ENCODE peak calls at places on chromosomes 7 and 10, in five cellular contexts. N is A549, K is IMR-90, J is H1, X is K562. U is an unnamed sample.

GRCh38 chr10:112811741-112812551 is 138.1 kb upstream of the TCF7L2 start:
- DNase-seq in N (peak), K (peak), J (peak), X (no peak), U (peak)

GRCh38 chr7:99563650-99564049 is 5.2 kb downstream of the ZNF655 start:
- DNase-seq in N (peak), K (peak), J (no peak), X (no peak), U (no peak)

GRCh38 chr7:47392241-47392759 is 189.6 kb downstream of the TNS3 start:
- DNase-seq in N (no peak), K (peak), J (no peak), X (peak), U (no peak)

GRCh38 chr10:4162571-4163286 is 377.7 kb upstream of the KLF6 start:
- DNase-seq in N (no peak), K (no peak), J (no peak), X (no peak), U (no peak)

GRCh38 chr10:73931767-73932624 is 21.1 kb downstream of the PLAU start:
- DNase-seq in N (peak), K (no peak), J (peak), X (peak), U (peak)

GRCh38 chr7:104230606-104231005 is 22.8 kb upstream of the ORC5 start:
- DNase-seq in N (no peak), K (peak), J (no peak), X (no peak), U (no peak)

GRCh38 chr7:2785071-2785500 is 59.0 kb downstream of the GNA12 start:
- DNase-seq in N (no peak), K (peak), J (no peak), X (no peak), U (no peak)

GRCh38 chr7:44754802-44755697 is 6.4 kb downstream of the ZMIZ2 start:
- DNase-seq in N (no peak), K (no peak), J (no peak), X (no peak), U (no peak)

GRCh38 chr10:61786728-61787127 is 114.8 kb upstream of the ARID5B start:
- DNase-seq in N (no peak), K (peak), J (no peak), X (peak), U (no peak)

GRCh38 chr7:155356323-155357105 is 58.8 kb downstream of the INSIG1 start:
- DNase-seq in N (peak), K (no peak), J (no peak), X (peak), U (peak)

GRCh38 chr7:144050093-144050492 is 1.3 kb downstream of the OR2A5 start:
- DNase-seq in N (no peak), K (no peak), J (no peak), X (no peak), U (no peak)

GRCh38 chr10:96416643-96417042 is 57.8 kb upstream of the OPALIN start:
- DNase-seq in N (no peak), K (no peak), J (peak), X (no peak), U (peak)

GRCh38 chr10:90652519-90652918 is 205.3 kb downstream of the HTR7 start:
- DNase-seq in N (peak), K (peak), J (no peak), X (no peak), U (no peak)

GRCh38 chr7:116209561-116210070 is 723 bp upstream of the TES start:
- DNase-seq in N (no peak), K (peak), J (no peak), X (no peak), U (no peak)

GRCh38 chr10:104321226-104321625 is 17.0 kb downstream of the ITPRIP start:
- DNase-seq in N (no peak), K (no peak), J (no peak), X (no peak), U (no peak)

GRCh38 chr7:22647451-22648257 is 79.3 kb upstream of the IL6 start:
- DNase-seq in N (no peak), K (peak), J (no peak), X (peak), U (no peak)

GRCh38 chr7:98418271-98418635 is 17.4 kb upstream of the BAIAP2L1 start:
- DNase-seq in N (peak), K (peak), J (no peak), X (no peak), U (peak)

GRCh38 chr7:132410385-132410784 is 165.9 kb downstream of the PLXNA4 start:
- DNase-seq in N (no peak), K (no peak), J (no peak), X (no peak), U (no peak)

GRCh38 chr7:157352506-157352905 is 15.7 kb downstream of the DNAJB6 start:
- DNase-seq in N (no peak), K (no peak), J (no peak), X (no peak), U (no peak)

GRCh38 chr10:62386401-62387320 is 12.5 kb downstream of the ZNF365 start:
- DNase-seq in N (no peak), K (peak), J (no peak), X (no peak), U (no peak)

GRCh38 chr10:22681783-22682183 is 32.6 kb downstream of the PIP4K2A start:
- DNase-seq in N (peak), K (peak), J (no peak), X (peak), U (peak)

GRCh38 chr10:84395581-84395980 is 67.2 kb downstream of the CCSER2 start:
- DNase-seq in N (no peak), K (no peak), J (no peak), X (no peak), U (no peak)

GRCh38 chr10:50574932-50575331 is 48.8 kb downstream of the SGMS1 start:
- DNase-seq in N (no peak), K (no peak), J (no peak), X (no peak), U (no peak)

GRCh38 chr10:76023007-76023406 is 591.6 kb downstream of the LRMDA start:
- DNase-seq in N (no peak), K (no peak), J (no peak), X (no peak), U (no peak)

GRCh38 chr10:27893320-27894014 is 105.4 kb downstream of the ODAD2 start:
- DNase-seq in N (no peak), K (peak), J (no peak), X (no peak), U (no peak)

GRCh38 chr10:127398967-127399350 is 150.2 kb upstream of the NPS start:
- DNase-seq in N (no peak), K (no peak), J (no peak), X (no peak), U (no peak)

GRCh38 chr7:75869776-75870379 is 9.0 kb upstream of the RHBDD2 start:
- DNase-seq in N (no peak), K (no peak), J (no peak), X (no peak), U (no peak)

GRCh38 chr7:29319719-29320521 is 125.3 kb downstream of the CHN2 start:
- DNase-seq in N (no peak), K (no peak), J (no peak), X (no peak), U (no peak)

GRCh38 chr10:116625845-116626244 is 5.1 kb downstream of the PNLIPRP2 start:
- DNase-seq in N (no peak), K (no peak), J (no peak), X (no peak), U (no peak)

GRCh38 chr10:46232666-46233065 is 54.1 kb upstream of the ANTXRL start:
- DNase-seq in N (no peak), K (no peak), J (peak), X (no peak), U (no peak)

GRCh38 chr10:44885710-44886109 is 25.4 kb upstream of the TMEM72 start:
- DNase-seq in N (no peak), K (no peak), J (no peak), X (no peak), U (no peak)

GRCh38 chr7:77288676-77289320 is 89.2 kb upstream of the FGL2 start:
- DNase-seq in N (no peak), K (peak), J (no peak), X (no peak), U (no peak)

GRCh38 chr10:86261470-86261869 is 105.1 kb downstream of the GRID1 start:
- DNase-seq in N (no peak), K (no peak), J (no peak), X (no peak), U (no peak)

GRCh38 chr10:6579904-6580278 is at the start of gene PRKCQ:
- DNase-seq in N (peak), K (peak), J (no peak), X (no peak), U (no peak)

GRCh38 chr7:157500171-157500960 is 163.6 kb downstream of the DNAJB6 start:
- DNase-seq in N (no peak), K (no peak), J (peak), X (no peak), U (no peak)

GRCh38 chr7:103660455-103661371 is 214.7 kb upstream of the SLC26A5 start:
- DNase-seq in N (peak), K (peak), J (no peak), X (peak), U (peak)

GRCh38 chr7:132998763-132999162 is 83.1 kb downstream of the CHCHD3 start:
- DNase-seq in N (no peak), K (no peak), J (no peak), X (no peak), U (no peak)

GRCh38 chr7:24982917-24983316 is 2.9 kb upstream of the OSBPL3 start:
- DNase-seq in N (peak), K (no peak), J (no peak), X (peak), U (peak)

GRCh38 chr10:24451325-24451820 is 242.4 kb downstream of the KIAA1217 start:
- DNase-seq in N (no peak), K (no peak), J (no peak), X (no peak), U (no peak)

DNA sequence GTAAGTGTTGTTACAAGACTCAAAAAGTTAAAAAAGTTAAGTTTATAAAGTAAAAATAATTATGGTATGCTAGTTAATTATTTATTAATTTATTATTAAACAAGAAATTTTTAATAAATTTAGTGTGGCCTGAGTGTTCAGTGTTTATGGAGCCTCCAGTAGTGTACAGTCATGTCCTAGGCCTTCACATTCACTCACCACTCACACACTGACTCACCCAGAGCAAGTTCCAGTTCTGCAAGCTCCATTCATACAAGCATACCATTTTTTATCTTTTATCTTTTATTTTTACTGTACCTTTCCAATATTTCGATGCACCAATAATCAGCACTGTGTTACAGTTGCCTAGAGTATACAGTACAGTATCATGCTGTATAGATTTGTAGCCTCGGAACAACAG is 381.2 kb upstream of the MGMT start:
- DNase-seq in N (no peak), K (peak), J (no peak), X (no peak), U (no peak)
- TF ChIP-seq MAFK in N (no peak), K (no peak), J (no peak), X (no peak), U (no peak)

GRCh38 chr10:21626457-21627161 is 92.6 kb downstream of the MLLT10 start:
- DNase-seq in N (no peak), K (peak), J (no peak), X (no peak), U (no peak)
- TF ChIP-seq MAFK in N (peak), K (peak), J (no peak), X (no peak), U (peak)

GRCh38 chr7:151045967-151046366 is 2.4 kb upstream of the ASIC3 start:
- DNase-seq in N (no peak), K (no peak), J (no peak), X (no peak), U (no peak)
- TF ChIP-seq MAFK in N (no peak), K (no peak), J (no peak), X (no peak), U (no peak)

DNA sequence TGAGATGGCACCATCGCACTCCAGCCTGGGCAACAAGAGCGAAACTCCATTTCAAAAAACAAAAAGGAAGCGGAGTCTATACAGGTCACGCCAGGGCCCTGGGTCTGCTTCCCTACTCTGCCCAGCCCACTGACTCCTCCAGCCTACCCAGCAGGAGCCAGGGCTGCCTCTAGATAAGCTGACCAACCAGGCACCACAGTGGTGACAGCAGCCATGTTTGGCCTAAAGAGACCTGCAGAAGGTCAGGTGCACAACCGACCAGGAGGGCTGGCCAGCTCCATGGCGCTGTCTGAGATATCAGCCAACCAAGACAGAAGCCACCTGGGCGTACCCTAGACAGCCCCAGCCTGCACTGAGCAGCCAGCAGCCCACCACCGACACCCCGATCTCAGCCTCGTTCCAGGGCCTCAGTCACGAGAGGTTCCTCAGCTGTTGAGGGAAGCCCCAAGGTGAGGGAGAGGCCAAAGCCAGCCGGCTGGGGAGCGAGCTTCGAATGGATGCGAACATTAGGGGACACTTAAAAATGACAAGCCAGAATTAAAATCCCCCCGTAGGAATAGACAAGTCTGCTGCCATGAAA is 24.4 kb upstream of the PWWP2B start:
- DNase-seq in N (no peak), K (no peak), J (no peak), X (no peak), U (no peak)
- TF ChIP-seq MAFK in N (no peak), K (no peak), J (no peak), X (no peak), U (no peak)

GRCh38 chr10:79113827-79114226 is 45.1 kb downstream of the ZMIZ1 start:
- DNase-seq in N (no peak), K (no peak), J (no peak), X (no peak), U (no peak)

GRCh38 chr10:79111846-79112614 is 43.3 kb downstream of the ZMIZ1 start:
- DNase-seq in N (no peak), K (no peak), J (no peak), X (no peak), U (no peak)

GRCh38 chr10:79111427-79111826 is 42.7 kb downstream of the ZMIZ1 start:
- DNase-seq in N (peak), K (peak), J (no peak), X (no peak), U (peak)

GRCh38 chr10:79115302-79115701 is 46.5 kb downstream of the ZMIZ1 start:
- DNase-seq in N (no peak), K (no peak), J (no peak), X (no peak), U (no peak)

DNA sequence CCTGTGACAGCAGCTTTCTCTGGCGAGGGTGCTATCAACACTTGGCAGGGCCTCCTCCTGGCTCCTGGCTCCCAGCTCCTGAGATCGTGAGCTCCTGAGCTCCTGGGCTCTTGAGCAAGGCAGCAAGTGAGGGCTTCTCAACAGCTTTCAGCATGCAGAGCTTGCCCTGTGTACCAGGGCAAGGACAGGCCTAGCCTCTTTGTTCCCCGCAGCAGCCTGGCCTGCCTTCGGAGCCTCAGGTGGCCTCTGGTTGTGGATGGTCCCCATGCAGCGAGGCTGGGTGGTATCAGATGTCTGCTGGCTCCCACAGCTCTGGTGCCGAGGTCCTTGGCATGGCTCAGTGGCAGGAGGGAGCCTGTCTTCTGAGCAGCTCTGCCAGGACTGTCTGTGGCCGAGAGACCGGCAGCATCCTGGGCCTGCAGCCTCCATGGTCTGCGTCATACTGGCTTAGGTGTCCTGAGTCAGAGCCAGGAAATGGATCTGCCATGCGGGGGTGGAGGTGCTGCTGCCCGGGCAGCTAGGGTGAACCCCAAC is 44.2 kb downstream of the ZMIZ1 start:
- DNase-seq in N (peak), K (peak), J (no peak), X (no peak), U (no peak)
- TF ChIP-seq MAFK in N (no peak), K (no peak), J (no peak), X (no peak), U (no peak)

GRCh38 chr7:102120666-102121065 is 166.0 kb upstream of the SH2B2 start:
- DNase-seq in N (no peak), K (no peak), J (no peak), X (no peak), U (no peak)
- TF ChIP-seq MAFK in N (no peak), K (no peak), J (no peak), X (no peak), U (no peak)

DNA sequence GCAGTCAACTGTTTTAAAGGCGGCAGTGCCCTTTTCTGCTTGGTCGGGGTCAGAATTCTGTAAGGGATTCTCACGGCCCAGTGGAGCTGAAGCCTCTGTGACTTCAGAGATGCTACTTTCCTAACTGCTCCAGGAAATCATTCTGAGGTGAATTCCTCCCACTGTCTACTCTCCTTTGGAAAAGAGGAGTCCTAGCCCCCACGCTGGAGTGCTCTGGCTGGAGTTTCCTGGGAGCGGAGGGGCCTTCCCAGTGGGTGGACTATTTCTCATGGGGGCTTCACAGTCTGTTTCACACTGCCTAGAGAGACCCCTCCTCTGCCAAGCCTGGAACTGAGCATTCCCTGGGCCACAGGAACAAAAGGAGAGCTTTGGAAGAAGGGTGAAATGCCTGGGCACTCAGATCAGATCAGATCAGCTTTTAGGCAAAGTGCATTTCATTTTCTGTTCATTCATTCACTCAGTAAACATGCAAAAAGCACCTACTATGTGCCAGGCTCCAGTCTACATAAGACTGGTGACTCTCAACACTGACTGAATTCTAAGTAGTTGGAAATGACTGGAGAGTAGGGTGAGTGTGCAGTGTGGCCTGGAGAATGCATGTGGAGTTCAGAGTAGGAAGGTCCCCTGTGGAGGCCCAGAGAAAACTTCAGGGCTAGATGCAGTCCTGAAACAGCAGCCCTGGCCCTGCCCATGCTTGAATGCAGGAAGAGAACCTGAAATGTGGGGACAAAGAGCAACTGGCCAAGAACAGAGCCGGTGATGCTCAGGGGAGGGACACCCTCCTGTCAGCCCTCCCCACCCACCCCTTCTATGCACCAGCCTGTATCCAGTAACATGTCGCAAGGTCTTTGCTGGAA is 12.2 kb downstream of the ZNF488 start:
- DNase-seq in N (no peak), K (no peak), J (peak), X (no peak), U (no peak)
- TF ChIP-seq MAFK in N (no peak), K (no peak), J (no peak), X (no peak), U (no peak)

DNA sequence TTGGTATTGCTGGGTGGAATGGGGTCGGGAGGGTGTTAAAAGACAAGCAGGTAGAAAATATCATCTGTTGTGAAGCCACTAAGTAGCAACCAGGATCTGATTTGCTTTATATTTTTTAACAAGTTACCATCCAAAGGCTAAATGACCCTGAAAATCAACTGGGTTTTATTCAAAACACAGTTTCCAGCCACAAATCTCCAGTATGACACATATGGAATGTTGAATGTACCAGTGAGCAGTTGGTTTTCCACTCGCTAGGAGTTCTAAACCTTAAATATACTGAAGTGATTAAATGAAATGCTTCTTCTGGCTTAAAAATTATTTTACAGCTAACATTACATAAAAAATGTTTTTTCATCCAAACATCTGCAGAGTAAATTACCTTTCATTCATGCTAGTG is 112.5 kb downstream of the PDE1C start:
- DNase-seq in N (no peak), K (peak), J (no peak), X (no peak), U (no peak)
- TF ChIP-seq MAFK in N (no peak), K (no peak), J (no peak), X (no peak), U (no peak)